ENCODE peak calls at places on chromosome 15, in six cellular contexts. U, T, E, X, L and A are unnamed samples.

GRCh38 chr15:91348812-91349500 is 248.9 kb downstream of the SV2B start:
- DNase-seq in U (no peak), T (no peak), E (no peak), X (no peak), L (no peak), A (no peak)

GRCh38 chr15:73368301-73369072 is at the start of gene HCN4:
- DNase-seq in U (peak; percentile 84), T (peak; percentile 72), E (no peak), X (peak; percentile 81), L (no peak), A (peak; percentile 85)

GRCh38 chr15:35540885-35541284 is 5.1 kb downstream of the DPH6 start:
- DNase-seq in U (no peak), T (no peak), E (peak; percentile 89), X (no peak), L (peak; percentile 39), A (no peak)

GRCh38 chr15:43096411-43096810 is 9.4 kb downstream of the UBR1 start:
- DNase-seq in U (no peak), T (no peak), E (peak; percentile 50), X (no peak), L (no peak), A (no peak)

GRCh38 chr15:101600024-101600423 is 52.2 kb downstream of the TM2D3 start:
- DNase-seq in U (no peak), T (no peak), E (no peak), X (peak; percentile 12), L (no peak), A (no peak)

GRCh38 chr15:52241489-52241888 is 50.3 kb upstream of the GNB5 start:
- DNase-seq in U (no peak), T (no peak), E (no peak), X (no peak), L (no peak), A (no peak)

GRCh38 chr15:25740438-25741252 is 122.5 kb downstream of the ATP10A start:
- DNase-seq in U (no peak), T (no peak), E (no peak), X (no peak), L (no peak), A (peak; percentile 37)

GRCh38 chr15:59284768-59285368 is 78.2 kb downstream of the LDHAL6B start:
- DNase-seq in U (no peak), T (no peak), E (no peak), X (no peak), L (no peak), A (no peak)

GRCh38 chr15:70023064-70023768 is 74.5 kb downstream of the TLE3 start:
- DNase-seq in U (no peak), T (no peak), E (peak; percentile 75), X (peak; percentile 78), L (peak; percentile 92), A (no peak)

GRCh38 chr15:41829959-41830646 is 2.2 kb downstream of the JMJD7 start:
- DNase-seq in U (no peak), T (no peak), E (no peak), X (no peak), L (no peak), A (no peak)

GRCh38 chr15:32651229-32651837 is 9.8 kb downstream of the SCG5 start:
- DNase-seq in U (peak; percentile 82), T (peak; percentile 26), E (peak; percentile 73), X (peak; percentile 82), L (peak; percentile 68), A (no peak)

GRCh38 chr15:23645379-23646164 is 2.1 kb downstream of the MAGEL2 start:
- DNase-seq in U (peak; percentile 62), T (no peak), E (no peak), X (peak; percentile 59), L (no peak), A (peak; percentile 51)

GRCh38 chr15:41971089-41971892 is 1.1 kb downstream of the EHD4 start:
- DNase-seq in U (peak; percentile 65), T (peak; percentile 52), E (peak; percentile 71), X (peak; percentile 82), L (peak; percentile 81), A (no peak)

GRCh38 chr15:34338347-34338746 is 766 bp upstream of the SLC12A6 start:
- DNase-seq in U (no peak), T (no peak), E (no peak), X (no peak), L (no peak), A (no peak)

GRCh38 chr15:58066042-58066867 is 744 bp upstream of the ALDH1A2 start:
- DNase-seq in U (peak; percentile 78), T (peak; percentile 48), E (peak; percentile 4), X (peak; percentile 69), L (peak; percentile 44), A (no peak)

GRCh38 chr15:70752142-70752754 is 11.1 kb downstream of the UACA start:
- DNase-seq in U (no peak), T (no peak), E (no peak), X (no peak), L (peak; percentile 37), A (no peak)

GRCh38 chr15:74541494-74542191 is 623 bp downstream of the ARID3B start:
- DNase-seq in U (peak; percentile 46), T (peak; percentile 31), E (peak; percentile 78), X (peak; percentile 91), L (peak; percentile 76), A (no peak)

GRCh38 chr15:90232196-90232595 is 1.5 kb downstream of the CIB1 start:
- DNase-seq in U (no peak), T (no peak), E (no peak), X (no peak), L (peak; percentile 20), A (no peak)

GRCh38 chr15:96264801-96265515 is 65.5 kb upstream of the NR2F2 start:
- DNase-seq in U (no peak), T (peak; percentile 11), E (peak; percentile 60), X (peak; percentile 89), L (peak; percentile 54), A (no peak)

GRCh38 chr15:85496146-85496545 is 115.7 kb downstream of the AKAP13 start:
- DNase-seq in U (no peak), T (no peak), E (no peak), X (no peak), L (no peak), A (no peak)

GRCh38 chr15:36161781-36162212 is 417.6 kb upstream of the CDIN1 start:
- DNase-seq in U (peak; percentile 27), T (peak; percentile 21), E (no peak), X (peak; percentile 26), L (peak; percentile 20), A (no peak)

GRCh38 chr15:39919740-39920509 is at the start of gene GPR176:
- DNase-seq in U (peak; percentile 64), T (peak; percentile 49), E (peak; percentile 84), X (peak; percentile 77), L (peak; percentile 91), A (no peak)

GRCh38 chr15:69307939-69308338 is 9.2 kb downstream of the PAQR5 start:
- DNase-seq in U (no peak), T (no peak), E (no peak), X (no peak), L (no peak), A (no peak)

GRCh38 chr15:84572231-84572630 is 28.6 kb upstream of the ZSCAN2 start:
- DNase-seq in U (no peak), T (no peak), E (no peak), X (no peak), L (peak; percentile 46), A (no peak)

GRCh38 chr15:51450001-51450400 is 108.5 kb downstream of the GLDN start:
- DNase-seq in U (no peak), T (no peak), E (no peak), X (peak; percentile 85), L (no peak), A (no peak)

GRCh38 chr15:39596358-39597051 is 15.6 kb downstream of the THBS1 start:
- DNase-seq in U (no peak), T (no peak), E (peak; percentile 52), X (no peak), L (peak; percentile 47), A (no peak)

GRCh38 chr15:48221885-48222284 is 15.8 kb downstream of the SLC12A1 start:
- DNase-seq in U (no peak), T (no peak), E (no peak), X (no peak), L (no peak), A (no peak)

GRCh38 chr15:41908681-41909461 is 15.0 kb upstream of the SPTBN5 start:
- DNase-seq in U (no peak), T (no peak), E (no peak), X (no peak), L (no peak), A (no peak)

GRCh38 chr15:67049351-67050044 is 15.9 kb upstream of the SMAD3 start:
- DNase-seq in U (no peak), T (no peak), E (peak; percentile 92), X (no peak), L (peak; percentile 93), A (no peak)
- H2BK120ac ChIP-seq in U (no peak overlapping the region), T (no peak overlapping the region), E (peak overlapping the region; percentile 100), X (no peak overlapping the region), L (peak overlapping the region; percentile 87), A (no peak overlapping the region)

DNA sequence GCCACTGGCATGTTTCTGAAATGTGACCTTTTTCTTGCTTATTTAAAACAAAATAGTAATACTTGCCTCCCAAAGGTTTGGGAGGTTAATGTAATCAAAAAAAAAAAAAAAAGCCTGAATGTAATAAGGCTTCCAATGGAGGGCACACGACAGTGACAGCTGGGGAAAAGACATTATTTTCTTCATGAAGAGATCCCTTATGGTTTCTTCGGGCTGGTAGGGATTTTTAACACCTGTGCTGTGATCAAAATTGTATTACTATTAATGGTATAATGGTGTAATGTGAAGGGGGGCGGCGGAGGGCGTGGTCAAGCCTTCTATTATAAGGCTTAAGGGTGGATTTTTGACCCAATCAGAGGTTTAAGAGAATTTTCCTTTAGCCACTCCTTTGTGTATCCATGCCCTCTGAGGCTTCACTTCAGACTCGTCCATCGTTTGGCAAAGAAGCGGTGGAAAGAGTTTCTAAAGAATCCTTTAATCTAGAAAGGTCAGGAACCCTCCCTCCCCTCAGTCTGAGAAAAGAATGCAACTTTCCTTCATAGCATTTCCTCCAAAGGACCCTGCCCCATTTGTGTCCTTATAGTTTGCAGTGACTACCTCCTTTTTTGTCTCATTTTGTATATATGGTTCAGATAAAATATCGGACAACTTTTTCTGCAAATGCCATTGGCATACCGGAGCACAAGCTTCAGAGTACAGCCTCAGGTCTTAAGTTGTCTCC is 89.5 kb upstream of the CHD2 start:
- DNase-seq in U (no peak), T (no peak), E (peak; percentile 78), X (peak; percentile 47), L (peak; percentile 58), A (no peak)
- H2BK120ac ChIP-seq in U (no peak overlapping the region), T (no peak overlapping the region), E (peak overlapping the region; percentile 96), X (no peak overlapping the region), L (peak overlapping the region; percentile 42), A (no peak overlapping the region)

GRCh38 chr15:63156086-63156707 is 1.1 kb downstream of the RPS27L start:
- DNase-seq in U (no peak), T (no peak), E (no peak), X (no peak), L (peak; percentile 26), A (no peak)

GRCh38 chr15:63157066-63157890 is at the start of gene RPS27L:
- DNase-seq in U (peak; percentile 95), T (peak; percentile 87), E (peak; percentile 95), X (peak; percentile 98), L (peak; percentile 97), A (peak; percentile 87)

GRCh38 chr15:63156708-63157065 is 590 bp downstream of the RPS27L start:
- DNase-seq in U (no peak), T (peak; percentile 18), E (peak; percentile 47), X (peak; percentile 30), L (peak; percentile 74), A (no peak)

GRCh38 chr15:63155486-63155885 is 1.8 kb downstream of the RPS27L start:
- DNase-seq in U (no peak), T (no peak), E (no peak), X (no peak), L (no peak), A (no peak)

GRCh38 chr15:63157891-63158431 is 684 bp upstream of the RPS27L start:
- DNase-seq in U (peak; percentile 54), T (peak; percentile 50), E (peak; percentile 85), X (peak; percentile 84), L (peak; percentile 91), A (no peak)
- H2BK120ac ChIP-seq in U (no peak overlapping the region), T (peak overlapping the region; percentile 94), E (peak overlapping the region; percentile 53), X (no peak overlapping the region), L (peak overlapping the region; percentile 83), A (no peak overlapping the region)

GRCh38 chr15:56732881-56733130 is 503 bp downstream of the ZNF280D start:
- DNase-seq in U (no peak), T (no peak), E (no peak), X (no peak), L (no peak), A (no peak)
- H2BK120ac ChIP-seq in U (no peak overlapping the region), T (no peak overlapping the region), E (peak overlapping the region; percentile 76), X (no peak overlapping the region), L (peak overlapping the region; percentile 65), A (peak overlapping the region; percentile 62)